ENCODE peak calls at places on chromosomes 4 and X, in eight cellular contexts. F, Q, A, T, W, U, J and X are unnamed samples.

GRCh38 chr4:59540311-59540710 is 1659.8 kb upstream of the ADGRL3 start:
- DNase-seq in T (no peak), U (no peak), J (no peak), W (no peak), Q (no peak), F (no peak), A (no peak), X (no peak)

GRCh38 chr4:138802499-138802898 is 213.1 kb upstream of the NOCT start:
- DNase-seq in Q (no peak), F (no peak), U (no peak), T (no peak), W (no peak), J (no peak), A (no peak), X (no peak)

GRCh38 chrX:23012162-23012561 is 12.4 kb downstream of the DDX53 start:
- DNase-seq in F (no peak), T (no peak), W (no peak), A (no peak), J (no peak), U (no peak), Q (no peak), X (no peak)

GRCh38 chr4:115154826-115155225 is 41.4 kb upstream of the NDST4 start:
- DNase-seq in W (no peak), U (no peak), A (no peak), T (no peak), J (peak), Q (no peak), F (peak), X (peak)

GRCh38 chrX:26845051-26845450 is 618.1 kb downstream of the PPP4R3C start:
- DNase-seq in T (no peak), A (no peak), W (no peak), F (no peak), J (no peak), U (no peak), Q (no peak), X (no peak)

GRCh38 chrX:50450324-50450723 is 20.3 kb downstream of the DGKK start:
- DNase-seq in J (no peak), W (no peak), F (no peak), T (no peak), Q (no peak), U (no peak), A (no peak), X (no peak)

GRCh38 chr4:140691369-140691768 is 64.8 kb downstream of the TBC1D9 start:
- DNase-seq in A (no peak), J (no peak), W (no peak), T (no peak), Q (no peak), F (no peak), U (peak), X (no peak)

GRCh38 chrX:15146515-15146914 is 123.4 kb downstream of the ASB9 start:
- DNase-seq in A (peak), J (no peak), W (no peak), F (peak), T (no peak), Q (no peak), U (no peak), X (peak)

GRCh38 chr4:118826723-118827444 is 9.0 kb downstream of the SEC24D start:
- DNase-seq in Q (no peak), W (no peak), F (no peak), T (no peak), J (no peak), U (no peak), A (no peak), X (no peak)

GRCh38 chr4:125390126-125390525 is 75.4 kb downstream of the FAT4 start:
- DNase-seq in U (peak), Q (no peak), T (peak), A (no peak), F (no peak), W (no peak), J (peak), X (no peak)

GRCh38 chr4:140755811-140756291 is 334 bp downstream of the TBC1D9 start:
- DNase-seq in J (no peak), U (no peak), W (no peak), Q (peak), A (peak), F (no peak), T (no peak), X (peak)

GRCh38 chr4:123869517-123870282 is 473.1 kb downstream of the SPRY1 start:
- DNase-seq in W (no peak), T (no peak), U (no peak), F (no peak), J (no peak), A (peak), Q (no peak), X (no peak)

GRCh38 chr4:118889313-118889694 is 650 bp downstream of the SYNPO2 start:
- DNase-seq in F (no peak), W (no peak), A (no peak), U (no peak), Q (no peak), T (no peak), J (no peak), X (no peak)

GRCh38 chr4:152256996-152257395 is 278.9 kb downstream of the FBXW7 start:
- DNase-seq in U (no peak), Q (no peak), T (no peak), F (no peak), W (no peak), J (no peak), A (no peak), X (no peak)

GRCh38 chr4:26985836-26986235 is 125.2 kb downstream of the STIM2 start:
- DNase-seq in Q (no peak), F (peak), J (no peak), W (no peak), T (no peak), U (no peak), A (no peak), X (no peak)

GRCh38 chr4:78885598-78885997 is 53.6 kb downstream of the PAQR3 start:
- DNase-seq in F (no peak), W (no peak), A (no peak), T (no peak), U (no peak), J (no peak), Q (no peak), X (no peak)

GRCh38 chr4:26746742-26747351 is 113.8 kb upstream of the STIM2 start:
- DNase-seq in T (no peak), Q (no peak), U (no peak), A (no peak), W (no peak), J (no peak), F (no peak), X (no peak)

GRCh38 chrX:126658447-126658846 is 105.8 kb upstream of the DCAF12L1 start:
- DNase-seq in F (no peak), U (no peak), J (no peak), T (no peak), W (no peak), Q (no peak), A (no peak), X (no peak)

GRCh38 chrX:30027636-30028035 is 187.7 kb upstream of the MAGEB2 start:
- DNase-seq in W (no peak), J (no peak), T (no peak), U (no peak), F (no peak), A (no peak), Q (no peak), X (no peak)

GRCh38 chrX:107718156-107718621 is 57.4 kb downstream of the TSC22D3 start:
- DNase-seq in T (no peak), F (peak), Q (peak), W (peak), U (peak), J (peak), A (peak), X (peak)

GRCh38 chrX:1546601-1547275 is 9.8 kb upstream of the P2RY8 start:
- DNase-seq in A (no peak), Q (no peak), J (no peak), F (no peak), W (peak), U (no peak), T (no peak), X (no peak)

GRCh38 chr4:26609398-26609797 is 25.5 kb downstream of the TBC1D19 start:
- DNase-seq in A (no peak), T (no peak), W (no peak), F (no peak), J (no peak), U (no peak), Q (no peak), X (no peak)

GRCh38 chrX:154738013-154738738 is 12.7 kb downstream of the GAB3 start:
- DNase-seq in W (no peak), Q (no peak), A (no peak), J (no peak), T (no peak), U (no peak), F (no peak), X (peak)

GRCh38 chr4:128376303-128376702 is 88.7 kb upstream of the PGRMC2 start:
- DNase-seq in U (no peak), A (no peak), Q (no peak), J (no peak), W (no peak), F (no peak), T (no peak), X (no peak)

GRCh38 chrX:98405376-98405775 is 1521.7 kb downstream of the RPA4 start:
- DNase-seq in A (no peak), W (no peak), T (no peak), U (no peak), Q (no peak), J (no peak), F (no peak), X (no peak)

GRCh38 chr4:155582971-155583437 is 83.6 kb upstream of the GUCY1A1 start:
- DNase-seq in U (peak), W (no peak), A (no peak), J (no peak), T (peak), Q (no peak), F (no peak), X (peak)

GRCh38 chr4:169254546-169254983 is 16.2 kb downstream of the SH3RF1 start:
- DNase-seq in A (no peak), W (no peak), J (peak), T (no peak), F (no peak), Q (no peak), U (peak), X (peak)

GRCh38 chr4:183747931-183748664 is 89.0 kb downstream of the TRAPPC11 start:
- DNase-seq in F (no peak), A (no peak), U (no peak), Q (no peak), J (no peak), T (no peak), W (no peak), X (peak)

GRCh38 chr4:158895797-158896442 is 127.1 kb downstream of the FNIP2 start:
- DNase-seq in J (no peak), F (peak), Q (no peak), W (no peak), T (no peak), A (no peak), U (no peak), X (peak)

GRCh38 chr4:76558391-76559235 is 123.6 kb downstream of the SHROOM3 start:
- DNase-seq in A (no peak), Q (no peak), T (no peak), F (no peak), W (no peak), U (no peak), J (no peak), X (no peak)

GRCh38 chr4:40909363-40909876 is 159.7 kb downstream of the NSUN7 start:
- DNase-seq in F (peak), T (peak), U (peak), Q (no peak), W (no peak), A (no peak), J (peak), X (peak)

GRCh38 chrX:100648601-100649417 is 4.8 kb downstream of the SRPX2 start:
- DNase-seq in A (no peak), J (no peak), W (no peak), U (peak), Q (no peak), T (no peak), F (no peak), X (peak)

GRCh38 chr4:67680568-67681222 is 20.3 kb downstream of the UBA6 start:
- DNase-seq in F (no peak), Q (no peak), W (no peak), T (peak), J (no peak), A (no peak), U (no peak), X (no peak)

GRCh38 chr4:38572798-38573197 is 91.2 kb upstream of the KLF3 start:
- DNase-seq in F (no peak), U (no peak), J (no peak), A (no peak), W (no peak), Q (no peak), T (no peak), X (no peak)

GRCh38 chr4:44725861-44726820 is at the start of gene GNPDA2:
- DNase-seq in Q (peak), A (peak), T (peak), U (peak), J (peak), F (peak), W (peak), X (peak)

GRCh38 chr4:85067342-85067741 is 100.9 kb upstream of the WDFY3 start:
- DNase-seq in J (no peak), A (no peak), T (no peak), U (no peak), Q (no peak), W (no peak), F (no peak), X (no peak)

GRCh38 chr4:171035909-171036308 is 777.3 kb upstream of the GALNTL6 start:
- DNase-seq in T (no peak), A (no peak), W (no peak), U (no peak), F (no peak), J (no peak), Q (no peak), X (no peak)

GRCh38 chrX:45824471-45824870 is 623.8 kb upstream of the DIPK2B start:
- DNase-seq in T (peak), Q (no peak), W (no peak), U (peak), F (no peak), J (peak), A (no peak), X (peak)

GRCh38 chrX:52865328-52865980 is 2.4 kb downstream of the XAGE3 start:
- DNase-seq in W (no peak), T (no peak), Q (no peak), U (no peak), A (no peak), J (no peak), F (no peak), X (no peak)